ENCODE peak calls at places on chromosomes 13 and 19, in ten cellular contexts. L is uterus; M is activated CD4-positive, CD25-positive, alpha-beta regulatory T cell treated with anti-CD3 and anti-CD28 coated beads, Interleukin-2, amount 50 U/mL, for 16 hours; R is activated naive CD4-positive, alpha-beta T cell treated with anti-CD3 and anti-CD28 coated beads for 36 hours; T is head of caudate nucleus; D is heart right ventricle; S is GM23248; W is OCI-LY7; P is activated T-cell treated with anti-CD3 and anti-CD28 coated beads for 4 hours; G is SW480. I is an unnamed sample.

GRCh38 chr13:93847162-93847561 is 620.6 kb downstream of the GPC6 start:
- DNase-seq in T (no peak), M (no peak), L (no peak), W (no peak), P (no peak), G (no peak), D (no peak), S (peak; percentile 92), R (no peak), I (peak; percentile 11)

GRCh38 chr19:10927691-10928562 is 512 bp downstream of the YIPF2 start:
- DNase-seq in D (no peak), T (no peak), W (no peak), R (no peak), P (peak; percentile 9), M (no peak), L (no peak), G (no peak), S (peak; percentile 65), I (no peak)

GRCh38 chr19:2615782-2616181 is 86.7 kb downstream of the GNG7 start:
- DNase-seq in T (no peak), R (no peak), G (no peak), P (no peak), M (no peak), D (no peak), L (no peak), S (no peak), W (no peak), I (no peak)

GRCh38 chr19:49929121-49929610 is at the start of the genes ATF5 and NUP62:
- DNase-seq in P (peak; percentile 93), G (peak; percentile 93), M (peak; percentile 89), L (peak; percentile 90), R (peak; percentile 93), T (peak; percentile 94), W (peak; percentile 90), S (peak; percentile 89), D (peak; percentile 93), I (peak; percentile 93)

GRCh38 chr19:815775-816499 is 5.8 kb downstream of the PLPPR3 start:
- DNase-seq in G (no peak), P (no peak), R (no peak), M (no peak), L (no peak), T (no peak), W (no peak), D (no peak), S (no peak), I (no peak)

GRCh38 chr13:110912651-110913051 is 2.2 kb downstream of the ANKRD10 start:
- DNase-seq in G (peak; percentile 22), P (no peak), D (no peak), W (no peak), L (no peak), M (no peak), S (peak; percentile 78), R (no peak), T (no peak), I (peak; percentile 31)

GRCh38 chr13:22049384-22049783 is 378.5 kb downstream of the FGF9 start:
- DNase-seq in M (no peak), R (no peak), S (no peak), L (no peak), D (no peak), T (no peak), P (no peak), G (no peak), W (no peak), I (no peak)

GRCh38 chr13:102443234-102443633 is 41.4 kb upstream of the FGF14 start:
- DNase-seq in S (no peak), D (no peak), R (no peak), T (no peak), G (no peak), L (no peak), W (no peak), P (no peak), M (no peak), I (no peak)

I was measured in GM12865.